ENCODE peak calls at places on chromosomes 2 and 18, in ten cellular contexts. One of them, this sample, is unnamed.

GRCh38 chr2:241269707-241270520 is 45.6 kb downstream of the HDLBP start:
- DNase-seq in right lobe of liver: no peak
- DNase-seq in breast epithelium: no peak
- DNase-seq in tibial nerve: no peak
- DNase-seq in mesenchymal stem cell: no peak
- DNase-seq in stomach: peak; percentile 38
- DNase-seq in tibial artery: no peak
- DNase-seq in ascending aorta: peak; percentile 48
- DNase-seq in uterus: no peak
- DNase-seq in GM23248: peak; percentile 46
- DNase-seq in this sample: no peak

GRCh38 chr2:218448934-218449333 is 30.0 kb downstream of the VIL1 start:
- DNase-seq in right lobe of liver: no peak
- DNase-seq in breast epithelium: no peak
- DNase-seq in tibial nerve: no peak
- DNase-seq in mesenchymal stem cell: peak; percentile 54
- DNase-seq in stomach: no peak
- DNase-seq in tibial artery: no peak
- DNase-seq in ascending aorta: no peak
- DNase-seq in uterus: no peak
- DNase-seq in GM23248: peak; percentile 34
- DNase-seq in this sample: no peak

GRCh38 chr18:35703043-35703688 is 121.6 kb downstream of the GALNT1 start:
- DNase-seq in right lobe of liver: no peak
- DNase-seq in breast epithelium: no peak
- DNase-seq in tibial nerve: no peak
- DNase-seq in mesenchymal stem cell: peak; percentile 17
- DNase-seq in stomach: no peak
- DNase-seq in tibial artery: no peak
- DNase-seq in ascending aorta: no peak
- DNase-seq in uterus: no peak
- DNase-seq in GM23248: peak; percentile 40
- DNase-seq in this sample: no peak

GRCh38 chr2:234954551-234954992 is 2.8 kb downstream of the SH3BP4 start:
- DNase-seq in right lobe of liver: peak; percentile 64
- DNase-seq in breast epithelium: peak; percentile 57
- DNase-seq in tibial nerve: no peak
- DNase-seq in mesenchymal stem cell: peak; percentile 59
- DNase-seq in stomach: no peak
- DNase-seq in tibial artery: peak; percentile 63
- DNase-seq in ascending aorta: no peak
- DNase-seq in uterus: no peak
- DNase-seq in GM23248: peak; percentile 68
- DNase-seq in this sample: peak; percentile 67

GRCh38 chr2:38146917-38147307 is 71.0 kb upstream of the CYP1B1 start:
- DNase-seq in right lobe of liver: no peak
- DNase-seq in breast epithelium: peak; percentile 48
- DNase-seq in tibial nerve: no peak
- DNase-seq in mesenchymal stem cell: peak; percentile 98
- DNase-seq in stomach: no peak
- DNase-seq in tibial artery: no peak
- DNase-seq in ascending aorta: peak; percentile 74
- DNase-seq in uterus: peak; percentile 61
- DNase-seq in GM23248: peak; percentile 97
- DNase-seq in this sample: peak; percentile 85

GRCh38 chr2:174259981-174260380 is 11.6 kb upstream of the OLA1 start:
- DNase-seq in right lobe of liver: no peak
- DNase-seq in breast epithelium: no peak
- DNase-seq in tibial nerve: no peak
- DNase-seq in mesenchymal stem cell: peak; percentile 80
- DNase-seq in stomach: no peak
- DNase-seq in tibial artery: no peak
- DNase-seq in ascending aorta: no peak
- DNase-seq in uterus: no peak
- DNase-seq in GM23248: peak; percentile 78
- DNase-seq in this sample: no peak

GRCh38 chr18:70553245-70553960 is 264.6 kb downstream of the SOCS6 start:
- DNase-seq in right lobe of liver: no peak
- DNase-seq in breast epithelium: no peak
- DNase-seq in tibial nerve: no peak
- DNase-seq in mesenchymal stem cell: no peak
- DNase-seq in stomach: no peak
- DNase-seq in tibial artery: no peak
- DNase-seq in ascending aorta: no peak
- DNase-seq in uterus: no peak
- DNase-seq in GM23248: no peak
- DNase-seq in this sample: no peak

GRCh38 chr2:70954886-70955285 is 19.2 kb downstream of the ATP6V1B1 start:
- DNase-seq in right lobe of liver: peak; percentile 15
- DNase-seq in breast epithelium: no peak
- DNase-seq in tibial nerve: no peak
- DNase-seq in mesenchymal stem cell: no peak
- DNase-seq in stomach: no peak
- DNase-seq in tibial artery: peak; percentile 29
- DNase-seq in ascending aorta: peak; percentile 31
- DNase-seq in uterus: no peak
- DNase-seq in GM23248: no peak
- DNase-seq in this sample: no peak

GRCh38 chr2:165113414-165113813 is 90.4 kb downstream of the SCN3A start:
- DNase-seq in right lobe of liver: no peak
- DNase-seq in breast epithelium: no peak
- DNase-seq in tibial nerve: no peak
- DNase-seq in mesenchymal stem cell: peak; percentile 75
- DNase-seq in stomach: no peak
- DNase-seq in tibial artery: no peak
- DNase-seq in ascending aorta: no peak
- DNase-seq in uterus: no peak
- DNase-seq in GM23248: peak; percentile 19
- DNase-seq in this sample: no peak

GRCh38 chr2:95046371-95047112 is 21.0 kb downstream of the MAL start:
- DNase-seq in right lobe of liver: no peak
- DNase-seq in breast epithelium: no peak
- DNase-seq in tibial nerve: no peak
- DNase-seq in mesenchymal stem cell: no peak
- DNase-seq in stomach: no peak
- DNase-seq in tibial artery: no peak
- DNase-seq in ascending aorta: no peak
- DNase-seq in uterus: no peak
- DNase-seq in GM23248: no peak
- DNase-seq in this sample: no peak

GRCh38 chr18:76380791-76381405 is 114.1 kb downstream of the ZNF516 start:
- DNase-seq in right lobe of liver: no peak
- DNase-seq in breast epithelium: no peak
- DNase-seq in tibial nerve: no peak
- DNase-seq in mesenchymal stem cell: peak; percentile 24
- DNase-seq in stomach: no peak
- DNase-seq in tibial artery: peak; percentile 28
- DNase-seq in ascending aorta: no peak
- DNase-seq in uterus: peak; percentile 17
- DNase-seq in GM23248: peak; percentile 40
- DNase-seq in this sample: no peak

GRCh38 chr2:38301340-38301968 is 75.6 kb downstream of the ATL2 start:
- DNase-seq in right lobe of liver: no peak
- DNase-seq in breast epithelium: no peak
- DNase-seq in tibial nerve: no peak
- DNase-seq in mesenchymal stem cell: no peak
- DNase-seq in stomach: peak; percentile 39
- DNase-seq in tibial artery: no peak
- DNase-seq in ascending aorta: no peak
- DNase-seq in uterus: no peak
- DNase-seq in GM23248: no peak
- DNase-seq in this sample: no peak

GRCh38 chr2:72175636-72176035 is 28.0 kb upstream of the CYP26B1 start:
- DNase-seq in right lobe of liver: no peak
- DNase-seq in breast epithelium: no peak
- DNase-seq in tibial nerve: no peak
- DNase-seq in mesenchymal stem cell: no peak
- DNase-seq in stomach: no peak
- DNase-seq in tibial artery: no peak
- DNase-seq in ascending aorta: no peak
- DNase-seq in uterus: no peak
- DNase-seq in GM23248: no peak
- DNase-seq in this sample: no peak

GRCh38 chr2:78890940-78891339 is 134.6 kb upstream of the REG3G start:
- DNase-seq in right lobe of liver: no peak
- DNase-seq in breast epithelium: no peak
- DNase-seq in tibial nerve: no peak
- DNase-seq in mesenchymal stem cell: no peak
- DNase-seq in stomach: no peak
- DNase-seq in tibial artery: no peak
- DNase-seq in ascending aorta: no peak
- DNase-seq in uterus: no peak
- DNase-seq in GM23248: no peak
- DNase-seq in this sample: no peak

GRCh38 chr18:11820697-11821096 is 30.5 kb upstream of the CHMP1B start:
- DNase-seq in right lobe of liver: no peak
- DNase-seq in breast epithelium: no peak
- DNase-seq in tibial nerve: no peak
- DNase-seq in mesenchymal stem cell: no peak
- DNase-seq in stomach: no peak
- DNase-seq in tibial artery: no peak
- DNase-seq in ascending aorta: no peak
- DNase-seq in uterus: no peak
- DNase-seq in GM23248: no peak
- DNase-seq in this sample: no peak

GRCh38 chr2:68807821-68808266 is 63.4 kb downstream of the BMP10 start:
- DNase-seq in right lobe of liver: no peak
- DNase-seq in breast epithelium: peak; percentile 76
- DNase-seq in tibial nerve: no peak
- DNase-seq in mesenchymal stem cell: peak; percentile 51
- DNase-seq in stomach: no peak
- DNase-seq in tibial artery: peak; percentile 74
- DNase-seq in ascending aorta: no peak
- DNase-seq in uterus: no peak
- DNase-seq in GM23248: peak; percentile 46
- DNase-seq in this sample: peak; percentile 11

GRCh38 chr2:67015681-67016080 is 381.5 kb upstream of the ETAA1 start:
- DNase-seq in right lobe of liver: no peak
- DNase-seq in breast epithelium: no peak
- DNase-seq in tibial nerve: no peak
- DNase-seq in mesenchymal stem cell: no peak
- DNase-seq in stomach: no peak
- DNase-seq in tibial artery: no peak
- DNase-seq in ascending aorta: no peak
- DNase-seq in uterus: no peak
- DNase-seq in GM23248: no peak
- DNase-seq in this sample: no peak

GRCh38 chr2:67013821-67014220 is 383.3 kb upstream of the ETAA1 start:
- DNase-seq in right lobe of liver: no peak
- DNase-seq in breast epithelium: no peak
- DNase-seq in tibial nerve: no peak
- DNase-seq in mesenchymal stem cell: peak; percentile 34
- DNase-seq in stomach: no peak
- DNase-seq in tibial artery: no peak
- DNase-seq in ascending aorta: no peak
- DNase-seq in uterus: no peak
- DNase-seq in GM23248: peak; percentile 7
- DNase-seq in this sample: no peak

GRCh38 chr2:67018318-67018717 is 378.8 kb upstream of the ETAA1 start:
- DNase-seq in right lobe of liver: no peak
- DNase-seq in breast epithelium: no peak
- DNase-seq in tibial nerve: no peak
- DNase-seq in mesenchymal stem cell: no peak
- DNase-seq in stomach: no peak
- DNase-seq in tibial artery: no peak
- DNase-seq in ascending aorta: no peak
- DNase-seq in uterus: no peak
- DNase-seq in GM23248: no peak
- DNase-seq in this sample: no peak
- H3K9me3 ChIP-seq in right lobe of liver: no peaks in the 10 kb centered on the region
- H3K9me3 ChIP-seq in breast epithelium: no peaks in the 10 kb centered on the region
- H3K9me3 ChIP-seq in tibial nerve: no peaks in the 10 kb centered on the region
- H3K9me3 ChIP-seq in mesenchymal stem cell: no peaks in the 10 kb centered on the region
- H3K9me3 ChIP-seq in stomach: no peaks in the 10 kb centered on the region
- H3K9me3 ChIP-seq in tibial artery: no peaks in the 10 kb centered on the region
- H3K9me3 ChIP-seq in ascending aorta: no peaks in the 10 kb centered on the region
- H3K9me3 ChIP-seq in uterus: no peaks in the 10 kb centered on the region
- H3K9me3 ChIP-seq in GM23248: no peaks in the 10 kb centered on the region
- H3K9me3 ChIP-seq in this sample: no peaks in the 10 kb centered on the region

GRCh38 chr2:121019073-121019472 is 265.9 kb downstream of the TFCP2L1 start:
- DNase-seq in right lobe of liver: no peak
- DNase-seq in breast epithelium: no peak
- DNase-seq in tibial nerve: no peak
- DNase-seq in mesenchymal stem cell: no peak
- DNase-seq in stomach: no peak
- DNase-seq in tibial artery: no peak
- DNase-seq in ascending aorta: no peak
- DNase-seq in uterus: no peak
- DNase-seq in GM23248: no peak
- DNase-seq in this sample: no peak
- H3K4me3 ChIP-seq in right lobe of liver: no peak overlapping the region
- H3K4me3 ChIP-seq in breast epithelium: no peak overlapping the region
- H3K4me3 ChIP-seq in tibial nerve: no peak overlapping the region
- H3K4me3 ChIP-seq in mesenchymal stem cell: no peak overlapping the region
- H3K4me3 ChIP-seq in stomach: no peak overlapping the region
- H3K4me3 ChIP-seq in tibial artery: peak overlapping the region; percentile 29
- H3K4me3 ChIP-seq in ascending aorta: peak overlapping the region; percentile 39
- H3K4me3 ChIP-seq in uterus: no peak overlapping the region
- H3K4me3 ChIP-seq in GM23248: no peak overlapping the region
- H3K4me3 ChIP-seq in this sample: no peak overlapping the region

DNA sequence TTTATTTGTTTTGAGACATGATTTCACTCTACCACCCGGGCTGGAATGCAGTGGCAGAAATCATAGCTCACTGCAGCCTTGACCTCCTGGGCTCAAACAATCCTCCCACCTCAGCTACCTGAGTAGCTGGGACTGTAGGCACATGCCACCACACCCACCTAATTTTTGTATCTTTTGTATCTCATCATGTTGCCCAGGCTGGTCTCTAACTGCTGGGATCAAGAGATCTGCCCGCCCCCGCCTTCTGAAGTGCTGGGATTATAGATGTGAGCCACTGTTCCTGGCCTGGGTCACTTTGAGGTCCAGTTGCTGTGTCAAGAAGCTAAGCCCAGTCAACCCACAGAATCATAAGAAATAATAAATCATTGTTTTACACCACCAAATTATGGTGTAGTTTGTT is 38.4 kb downstream of the TSN start:
- DNase-seq in right lobe of liver: no peak
- DNase-seq in breast epithelium: no peak
- DNase-seq in tibial nerve: no peak
- DNase-seq in mesenchymal stem cell: no peak
- DNase-seq in stomach: no peak
- DNase-seq in tibial artery: no peak
- DNase-seq in ascending aorta: no peak
- DNase-seq in uterus: no peak
- DNase-seq in GM23248: no peak
- DNase-seq in this sample: no peak
- H3K27me3 ChIP-seq in right lobe of liver: no peaks in the 10 kb centered on the region
- H3K27me3 ChIP-seq in breast epithelium: no peaks in the 10 kb centered on the region
- H3K27me3 ChIP-seq in tibial nerve: no peaks in the 10 kb centered on the region
- H3K27me3 ChIP-seq in mesenchymal stem cell: peaks cover 7% of the 10 kb centered on the region
- H3K27me3 ChIP-seq in stomach: no peaks in the 10 kb centered on the region
- H3K27me3 ChIP-seq in tibial artery: peaks cover 12% of the 10 kb centered on the region
- H3K27me3 ChIP-seq in ascending aorta: no peaks in the 10 kb centered on the region
- H3K27me3 ChIP-seq in uterus: no peaks in the 10 kb centered on the region
- H3K27me3 ChIP-seq in GM23248: no peaks in the 10 kb centered on the region
- H3K27me3 ChIP-seq in this sample: no peaks in the 10 kb centered on the region

DNA sequence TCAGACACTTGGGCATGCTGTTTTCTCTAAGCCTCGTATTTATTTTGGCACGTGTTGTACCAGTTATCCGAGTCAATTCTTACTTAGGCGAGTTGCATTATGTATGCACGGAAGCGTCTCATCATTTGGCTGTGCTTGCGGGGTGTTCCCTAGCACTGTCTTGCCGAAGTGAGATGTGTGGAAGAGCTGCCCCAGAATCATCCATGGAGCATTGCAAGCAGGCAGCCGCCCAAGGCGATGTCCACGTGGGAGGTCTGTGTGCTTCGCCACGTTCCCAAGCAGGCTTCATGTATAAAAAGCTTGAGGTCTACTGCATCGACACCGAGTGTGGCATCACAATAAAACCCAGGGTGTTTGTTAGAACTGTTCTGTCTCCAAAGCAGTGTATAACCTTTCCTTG is 849.8 kb downstream of the DCDC2C start:
- DNase-seq in right lobe of liver: no peak
- DNase-seq in breast epithelium: no peak
- DNase-seq in tibial nerve: no peak
- DNase-seq in mesenchymal stem cell: no peak
- DNase-seq in stomach: no peak
- DNase-seq in tibial artery: no peak
- DNase-seq in ascending aorta: no peak
- DNase-seq in uterus: no peak
- DNase-seq in GM23248: no peak
- DNase-seq in this sample: no peak
- H3K9me3 ChIP-seq in right lobe of liver: no peaks in the 10 kb centered on the region
- H3K9me3 ChIP-seq in breast epithelium: no peaks in the 10 kb centered on the region
- H3K9me3 ChIP-seq in tibial nerve: no peaks in the 10 kb centered on the region
- H3K9me3 ChIP-seq in mesenchymal stem cell: peaks cover 33% of the 10 kb centered on the region
- H3K9me3 ChIP-seq in stomach: peaks cover 3% of the 10 kb centered on the region
- H3K9me3 ChIP-seq in tibial artery: no peaks in the 10 kb centered on the region
- H3K9me3 ChIP-seq in ascending aorta: no peaks in the 10 kb centered on the region
- H3K9me3 ChIP-seq in uterus: no peaks in the 10 kb centered on the region
- H3K9me3 ChIP-seq in GM23248: peaks cover 5% of the 10 kb centered on the region
- H3K9me3 ChIP-seq in this sample: no peaks in the 10 kb centered on the region

This sample was measured in MG63.